ENCODE peak calls at places on chromosomes 13 and 19, in five cellular contexts. H is T-helper 9 cell, N is fibroblast of the aortic adventitia, X is SK-N-SH, I is neural crest cell. A is an unnamed sample.
A peak's percentile ranks its signal among the peaks of the same experiment; 100 is the strongest.

GRCh38 chr19:37551123-37551993 is 43.2 kb downstream of the ZNF571 start:
- DNase-seq in H (peak; percentile 24), N (peak; percentile 51), X (peak; percentile 95), I (no peak), A (no peak)

GRCh38 chr13:49248433-49249002 is 793 bp downstream of the CDADC1 start:
- DNase-seq in H (no peak), N (peak; percentile 54), X (peak; percentile 8), I (no peak), A (no peak)

GRCh38 chr19:49534632-49535385 is 7.0 kb downstream of the RCN3 start:
- DNase-seq in H (no peak), N (no peak), X (no peak), I (no peak), A (no peak)

GRCh38 chr13:95267662-95268369 is 33.4 kb downstream of the ABCC4 start:
- DNase-seq in H (no peak), N (peak; percentile 80), X (no peak), I (no peak), A (peak; percentile 52)

GRCh38 chr13:29923554-29924481 is 73.4 kb upstream of the UBL3 start:
- DNase-seq in H (peak; percentile 32), N (peak; percentile 99), X (peak; percentile 38), I (no peak), A (peak; percentile 95)

GRCh38 chr19:53883231-53883661 is 1.2 kb downstream of the PRKCG start:
- DNase-seq in H (no peak), N (no peak), X (no peak), I (no peak), A (no peak)

GRCh38 chr13:26561636-26562537 is 4.4 kb downstream of the WASF3 start:
- DNase-seq in H (no peak), N (peak; percentile 86), X (peak; percentile 51), I (peak; percentile 20), A (no peak)

GRCh38 chr13:113002206-113002821 is 33.3 kb downstream of the MCF2L start:
- DNase-seq in H (no peak), N (no peak), X (peak; percentile 92), I (peak; percentile 46), A (no peak)

GRCh38 chr13:73608731-73609485 is 525.3 kb downstream of the KLF12 start:
- DNase-seq in H (no peak), N (no peak), X (no peak), I (no peak), A (no peak)

GRCh38 chr19:53808710-53809125 is 15.4 kb downstream of the NLRP12 start:
- DNase-seq in H (no peak), N (peak; percentile 75), X (peak; percentile 49), I (no peak), A (no peak)

GRCh38 chr13:33271759-33272158 is 13.8 kb downstream of the STARD13 start:
- DNase-seq in H (no peak), N (no peak), X (no peak), I (no peak), A (no peak)

GRCh38 chr19:7152568-7152967 is 83.1 kb downstream of the ZNF557 start:
- DNase-seq in H (no peak), N (no peak), X (peak; percentile 26), I (no peak), A (peak; percentile 41)

GRCh38 chr19:51365211-51366049 is 758 bp downstream of the ETFB start:
- DNase-seq in H (no peak), N (peak; percentile 55), X (no peak), I (no peak), A (peak; percentile 78)

A was measured in right lobe of liver.